ENCODE peak calls at places on chromosomes 12 and 14, in six cellular contexts. F, B, N, Z, V and U are unnamed samples.
A peak's percentile ranks its signal among the peaks of the same experiment; 100 is the strongest.

GRCh38 chr12:49962861-49963765 is 1.4 kb downstream of the AQP5 start:
- DNase-seq in F (no peak), B (no peak), N (no peak), Z (no peak), V (no peak), U (no peak)

GRCh38 chr14:69441948-69442347 is 42.6 kb upstream of the PLEKHD1 start:
- DNase-seq in F (no peak), B (peak; percentile 58), N (no peak), Z (no peak), V (no peak), U (no peak)

GRCh38 chr12:108799528-108800243 is 57.7 kb downstream of the SSH1 start:
- DNase-seq in F (no peak), B (no peak), N (no peak), Z (no peak), V (no peak), U (no peak)

GRCh38 chr12:3359478-3359877 is 131.5 kb upstream of the PRMT8 start:
- DNase-seq in F (no peak), B (no peak), N (no peak), Z (no peak), V (no peak), U (no peak)

GRCh38 chr14:82636426-82636825 is 1102.8 kb upstream of the SEL1L start:
- DNase-seq in F (no peak), B (no peak), N (no peak), Z (no peak), V (no peak), U (no peak)

GRCh38 chr14:78398216-78398615 is 228.0 kb downstream of the NRXN3 start:
- DNase-seq in F (no peak), B (no peak), N (no peak), Z (no peak), V (no peak), U (no peak)

GRCh38 chr14:65462411-65462810 is 49.9 kb downstream of the FUT8 start:
- DNase-seq in F (no peak), B (peak; percentile 85), N (no peak), Z (peak; percentile 10), V (no peak), U (no peak)

GRCh38 chr12:72511906-72512305 is 239.7 kb downstream of the TRHDE start:
- DNase-seq in F (no peak), B (no peak), N (no peak), Z (no peak), V (no peak), U (no peak)

GRCh38 chr12:54058189-54058917 is 4.7 kb downstream of the HOXC4 start:
- DNase-seq in F (no peak), B (no peak), N (no peak), Z (no peak), V (no peak), U (no peak)

GRCh38 chr12:47709277-47710048 is 3.6 kb upstream of the RPAP3 start:
- DNase-seq in F (no peak), B (no peak), N (no peak), Z (no peak), V (no peak), U (no peak)

GRCh38 chr12:21656931-21657335 is 709 bp downstream of the LDHB start:
- DNase-seq in F (peak; percentile 38), B (no peak), N (peak; percentile 11), Z (no peak), V (no peak), U (no peak)

GRCh38 chr14:38958589-38958988 is 144.4 kb downstream of the SEC23A start:
- DNase-seq in F (no peak), B (no peak), N (no peak), Z (no peak), V (no peak), U (no peak)

GRCh38 chr14:21069388-21070082 is 569 bp upstream of the ARHGEF40 start:
- DNase-seq in F (peak; percentile 77), B (no peak), N (no peak), Z (no peak), V (peak; percentile 85), U (no peak)

GRCh38 chr12:53345486-53346195 is 9.5 kb upstream of the SP7 start:
- DNase-seq in F (peak; percentile 50), B (no peak), N (no peak), Z (no peak), V (no peak), U (no peak)

GRCh38 chr14:55581011-55581806 is 1.2 kb downstream of the KTN1 start:
- DNase-seq in F (peak; percentile 72), B (no peak), N (peak; percentile 10), Z (no peak), V (peak; percentile 23), U (peak; percentile 2)

GRCh38 chr12:112239881-112240280 is 114.5 kb downstream of the TRAFD1 start:
- DNase-seq in F (no peak), B (no peak), N (no peak), Z (no peak), V (no peak), U (no peak)

GRCh38 chr14:50067723-50068495 is 48.5 kb downstream of the VCPKMT start:
- DNase-seq in F (no peak), B (no peak), N (no peak), Z (no peak), V (peak; percentile 90), U (no peak)

GRCh38 chr14:94612580-94613554 is 676 bp downstream of the SERPINA3 start:
- DNase-seq in F (no peak), B (no peak), N (no peak), Z (no peak), V (peak; percentile 27), U (no peak)
- TF ChIP-seq TAF1 in F (no peak), B (no peak), N (no peak), Z (no peak), V (no peak), U (no peak)

DNA sequence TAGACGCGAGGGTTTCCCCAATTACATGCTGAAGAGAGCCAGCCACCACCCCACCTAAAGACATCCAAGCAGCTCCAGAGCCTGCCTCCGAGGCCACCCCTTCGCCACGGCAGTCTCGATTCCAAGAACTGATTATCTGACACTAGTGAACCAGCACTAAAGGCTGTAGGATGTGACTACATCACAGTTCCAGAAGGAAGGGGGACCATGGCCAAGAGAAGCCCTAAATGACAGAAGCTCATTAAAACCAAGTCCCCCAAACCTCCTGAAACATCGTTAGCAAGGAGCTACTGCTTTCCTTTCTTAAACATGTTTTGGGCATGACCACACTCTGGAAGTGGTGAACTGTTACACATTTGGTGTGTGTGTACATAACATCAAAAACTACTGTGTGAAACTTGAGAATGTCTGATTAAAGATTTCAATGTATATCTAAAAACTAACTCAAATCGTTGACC is 88.2 kb downstream of the DUSP16 start:
- DNase-seq in F (no peak), B (no peak), N (no peak), Z (no peak), V (no peak), U (no peak)
- TF ChIP-seq TAF1 in F (no peak), B (no peak), N (no peak), Z (no peak), V (no peak), U (no peak)

DNA sequence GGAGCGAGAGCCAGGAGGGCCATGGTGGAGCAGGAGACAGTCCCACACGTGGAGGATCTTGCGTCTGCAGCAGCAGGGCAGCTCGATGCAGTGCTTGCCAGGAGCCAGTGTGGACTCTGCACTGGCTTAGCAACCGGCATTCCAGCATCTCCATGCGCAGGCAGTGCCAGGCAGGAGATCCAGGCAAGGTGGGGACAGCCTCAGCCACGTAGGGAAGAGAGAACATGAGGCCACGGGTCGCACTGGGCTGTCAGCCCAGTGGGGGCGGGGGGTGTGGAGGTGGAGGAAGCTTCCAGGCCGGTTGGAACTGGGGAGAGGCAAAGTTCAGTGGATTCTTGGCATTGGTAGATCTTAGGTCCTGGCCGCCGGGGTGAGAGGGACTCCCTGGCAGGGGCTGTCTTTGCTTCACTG is 121.0 kb upstream of the EVL start:
- DNase-seq in F (no peak), B (no peak), N (no peak), Z (no peak), V (peak; percentile 34), U (no peak)
- TF ChIP-seq TAF1 in F (no peak), B (no peak), N (no peak), Z (no peak), V (no peak), U (no peak)

DNA sequence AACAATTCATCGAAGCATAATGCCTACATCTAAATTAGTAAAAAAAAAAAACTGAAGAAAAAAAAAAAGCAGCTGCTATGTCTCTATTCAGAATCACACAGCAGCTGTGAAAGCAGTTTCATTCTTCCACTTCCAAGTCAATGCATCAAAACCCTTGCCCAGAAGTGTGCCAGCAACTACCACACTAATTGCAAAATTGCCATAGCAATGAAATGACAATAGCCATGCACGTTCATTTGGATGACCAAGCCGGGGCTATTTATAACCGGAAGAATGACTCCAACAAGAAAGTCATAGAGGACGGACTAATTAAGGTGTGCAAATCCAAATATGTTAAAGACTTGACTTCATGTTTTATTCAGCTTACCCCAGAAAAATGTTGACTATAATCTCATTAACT is 42.5 kb downstream of the SLC2A13 start:
- DNase-seq in F (no peak), B (no peak), N (no peak), Z (no peak), V (no peak), U (no peak)
- TF ChIP-seq TAF1 in F (no peak), B (no peak), N (no peak), Z (no peak), V (no peak), U (no peak)